ENCODE peak calls at places on chromosomes 12 and 14, in ten cellular contexts. W, S, Y, R, O, L, P, H, T and I are unnamed samples.

GRCh38 chr12:117114784-117115183 is 15.6 kb upstream of the TESC start:
- DNase-seq in Y (no peak), L (no peak), R (no peak), O (no peak), T (no peak), H (no peak), S (no peak), W (no peak), P (no peak), I (no peak)

GRCh38 chr12:103833891-103834290 is 7.1 kb downstream of the NT5DC3 start:
- DNase-seq in P (no peak), W (no peak), O (no peak), H (no peak), S (no peak), T (no peak), Y (no peak), L (no peak), R (no peak), I (no peak)

GRCh38 chr12:58670623-58671022 is 249.7 kb downstream of the LRIG3 start:
- DNase-seq in Y (no peak), W (no peak), O (no peak), H (no peak), R (no peak), P (no peak), S (no peak), L (no peak), T (no peak), I (no peak)

GRCh38 chr14:34935552-34935951 is 47.2 kb upstream of the SRP54 start:
- DNase-seq in R (no peak), S (no peak), H (no peak), P (no peak), W (no peak), O (no peak), L (no peak), T (no peak), Y (peak), I (no peak)

GRCh38 chr12:7061596-7061995 is 1.1 kb downstream of the C1S start:
- DNase-seq in S (no peak), O (no peak), P (no peak), T (no peak), W (no peak), H (no peak), L (no peak), Y (no peak), R (no peak), I (no peak)

GRCh38 chr12:59977779-59978178 is 381.9 kb downstream of the SLC16A7 start:
- DNase-seq in P (no peak), W (no peak), S (no peak), O (no peak), L (no peak), R (no peak), T (no peak), H (no peak), Y (no peak), I (no peak)

GRCh38 chr14:61668267-61668666 is 27.0 kb upstream of the HIF1A start:
- DNase-seq in T (no peak), W (no peak), Y (no peak), O (no peak), R (no peak), P (no peak), L (no peak), S (no peak), H (no peak), I (no peak)

GRCh38 chr12:63420206-63420644 is 248.1 kb downstream of the DPY19L2 start:
- DNase-seq in O (no peak), W (peak), P (no peak), R (no peak), Y (peak), S (peak), H (peak), T (peak), L (no peak), I (peak)

GRCh38 chr12:6195665-6196535 is 4.3 kb upstream of the CD9 start:
- DNase-seq in T (no peak), H (peak), L (peak), R (peak), Y (peak), P (peak), O (peak), S (peak), W (peak), I (peak)

GRCh38 chr14:60590907-60591510 is 58.3 kb downstream of the SIX1 start:
- DNase-seq in R (no peak), L (no peak), H (no peak), Y (peak), P (no peak), S (no peak), O (no peak), W (no peak), T (no peak), I (no peak)

GRCh38 chr12:111953455-111953854 is 59.5 kb downstream of the TMEM116 start:
- DNase-seq in R (no peak), P (no peak), H (no peak), W (no peak), S (no peak), T (no peak), Y (peak), O (no peak), L (no peak), I (no peak)